ENCODE peak calls at places on chromosomes 2 and 18, in six cellular contexts. Y is NCI-H226; Q is activated gamma-delta T cell treated with Interleukin-2 at 50 U/mL for 16 hours; S is stimulated activated CD8-positive, alpha-beta memory T cell treated with anti-CD3 and anti-CD28 coated beads, Interleukin-4, amount 100 ng/mL, for 1 hour; U is CD8-positive, alpha-beta T cell; C is A172. O is an unnamed sample.

GRCh38 chr2:241156997-241157441 is 6.8 kb downstream of the PPP1R7 start:
- DNase-seq in Y (no peak), C (no peak), Q (no peak), S (no peak), U (no peak), O (no peak)

GRCh38 chr18:34847408-34847807 is 137.3 kb downstream of the DTNA start:
- DNase-seq in S (no peak), Q (no peak), U (no peak), C (no peak), Y (no peak), O (no peak)

GRCh38 chr18:45962866-45963265 is 4.3 kb downstream of the EPG5 start:
- DNase-seq in Y (peak; percentile 70), C (peak; percentile 76), U (no peak), Q (no peak), S (no peak), O (no peak)

GRCh38 chr2:102505290-102505689 is 32.3 kb downstream of the SLC9A4 start:
- DNase-seq in Y (no peak), U (no peak), C (no peak), Q (no peak), S (no peak), O (no peak)

GRCh38 chr18:37778417-37779165 is 213.0 kb upstream of the CELF4 start:
- DNase-seq in S (no peak), U (no peak), C (peak; percentile 21), Q (no peak), Y (no peak), O (peak; percentile 63)

GRCh38 chr2:206556357-206556949 is 85.8 kb upstream of the FAM237A start:
- DNase-seq in S (no peak), Q (no peak), C (peak; percentile 59), Y (no peak), U (no peak), O (no peak)

GRCh38 chr2:47512581-47513083 is 109.7 kb downstream of the MSH2 start:
- DNase-seq in S (no peak), Y (peak; percentile 42), Q (no peak), U (no peak), C (peak; percentile 72), O (no peak)

GRCh38 chr2:238573065-238573778 is 146.5 kb downstream of the ASB1 start:
- DNase-seq in Y (no peak), Q (no peak), U (no peak), C (no peak), S (no peak), O (no peak)

GRCh38 chr2:150476213-150476740 is 11.2 kb downstream of the RND3 start:
- DNase-seq in Q (no peak), U (no peak), S (no peak), C (no peak), Y (no peak), O (no peak)

GRCh38 chr2:24482972-24483300 is 8.1 kb upstream of the NCOA1 start:
- DNase-seq in S (no peak), Y (no peak), C (no peak), Q (no peak), U (no peak), O (no peak)

GRCh38 chr2:2229898-2230817 is 100.9 kb downstream of the MYT1L start:
- DNase-seq in Q (no peak), C (peak; percentile 11), U (no peak), Y (no peak), S (no peak), O (no peak)

GRCh38 chr18:75132931-75133525 is 75.9 kb downstream of the PTGR3 start:
- DNase-seq in Q (no peak), C (no peak), S (no peak), Y (no peak), U (no peak), O (no peak)

GRCh38 chr2:33307659-33308311 is 168.7 kb upstream of the RASGRP3 start:
- DNase-seq in Q (no peak), U (no peak), S (no peak), Y (no peak), C (no peak), O (no peak)

GRCh38 chr2:237125967-237126366 is 40.3 kb downstream of the COPS8 start:
- DNase-seq in Q (no peak), S (no peak), Y (no peak), C (no peak), U (no peak), O (no peak)

GRCh38 chr2:71746946-71747501 is 293.7 kb downstream of the DYSF start:
- DNase-seq in S (no peak), C (peak; percentile 85), Q (no peak), U (no peak), Y (peak; percentile 58), O (no peak)

GRCh38 chr2:177625744-177626655 is 233.4 kb downstream of the AGPS start:
- DNase-seq in Q (no peak), U (no peak), S (no peak), C (no peak), Y (no peak), O (no peak)

GRCh38 chr2:239688098-239688497 is 287.3 kb upstream of the HDAC4 start:
- DNase-seq in S (no peak), Q (no peak), Y (no peak), U (no peak), C (no peak), O (no peak)

GRCh38 chr2:46847726-46848421 is 67.7 kb downstream of the MCFD2 start:
- DNase-seq in Y (peak; percentile 77), C (no peak), U (no peak), S (no peak), Q (no peak), O (no peak)

GRCh38 chr2:64998658-64999061 is 9.5 kb downstream of the SLC1A4 start:
- DNase-seq in Q (no peak), U (no peak), S (no peak), C (no peak), Y (no peak), O (peak; percentile 39)

GRCh38 chr18:37483984-37484892 is 81.4 kb downstream of the CELF4 start:
- DNase-seq in Q (no peak), C (no peak), Y (no peak), S (no peak), U (no peak), O (no peak)

GRCh38 chr2:128819092-128819491 is 500.4 kb upstream of the HS6ST1 start:
- DNase-seq in U (no peak), C (no peak), Y (no peak), S (no peak), Q (no peak), O (no peak)

GRCh38 chr2:134413430-134413829 is 159.6 kb downstream of the MGAT5 start:
- DNase-seq in Q (no peak), U (no peak), Y (no peak), C (no peak), S (no peak), O (no peak)

GRCh38 chr2:173983414-173983871 is 18.3 kb upstream of the SP3 start:
- DNase-seq in C (no peak), Y (no peak), S (no peak), Q (no peak), U (no peak), O (no peak)

GRCh38 chr18:76686737-76687231 is 135.6 kb upstream of the ZNF236 start:
- DNase-seq in Q (no peak), Y (peak; percentile 19), U (no peak), S (no peak), C (peak; percentile 46), O (peak; percentile 83)

GRCh38 chr2:15965564-15966019 is 25.2 kb downstream of the MYCN start:
- DNase-seq in Q (no peak), Y (no peak), C (no peak), U (peak; percentile 19), S (no peak), O (no peak)

GRCh38 chr2:152548996-152549395 is 168.3 kb downstream of the PRPF40A start:
- DNase-seq in Y (no peak), C (no peak), U (no peak), S (no peak), Q (no peak), O (no peak)

GRCh38 chr2:100940240-100940639 is 61.8 kb upstream of the RPL31 start:
- DNase-seq in C (no peak), S (no peak), Y (no peak), U (no peak), Q (no peak), O (no peak)

GRCh38 chr2:240464514-240465241 is 29.2 kb downstream of the GPC1 start:
- DNase-seq in S (no peak), Q (peak; percentile 2), C (no peak), U (peak; percentile 2), Y (no peak), O (no peak)

GRCh38 chr18:70373062-70373519 is 84.2 kb downstream of the SOCS6 start:
- DNase-seq in Y (no peak), Q (no peak), S (no peak), U (no peak), C (peak; percentile 83), O (no peak)

GRCh38 chr2:26901326-26902183 is 53.6 kb downstream of the DPYSL5 start:
- DNase-seq in S (no peak), U (no peak), C (no peak), Y (no peak), Q (no peak), O (no peak)

GRCh38 chr2:231597014-231597611 is 4.4 kb downstream of the TEX44 start:
- DNase-seq in Q (no peak), U (no peak), C (no peak), Y (no peak), S (no peak), O (peak; percentile 83)

GRCh38 chr2:224885836-224886547 is 156.3 kb downstream of the DOCK10 start:
- DNase-seq in Y (peak; percentile 79), Q (no peak), S (no peak), C (peak; percentile 79), U (no peak), O (no peak)

GRCh38 chr2:218711550-218711929 is 905 bp downstream of the TTLL4 start:
- DNase-seq in Y (no peak), S (no peak), C (peak; percentile 22), Q (no peak), U (no peak), O (no peak)

GRCh38 chr2:60475311-60475830 is 78.1 kb downstream of the BCL11A start:
- DNase-seq in S (no peak), Y (no peak), U (no peak), Q (no peak), C (no peak), O (no peak)

GRCh38 chr2:12244070-12244469 is 472.7 kb upstream of the TRIB2 start:
- DNase-seq in Y (peak; percentile 54), U (no peak), Q (no peak), S (no peak), C (peak; percentile 20), O (no peak)

GRCh38 chr2:9586465-9586864 is 30.8 kb upstream of the ADAM17 start:
- DNase-seq in Y (no peak), S (no peak), Q (no peak), U (no peak), C (no peak), O (no peak)